ENCODE peak calls at places on chromosomes 16 and 17, in four cellular contexts. C is K562, I is HepG2, W is GM12878. B is an unnamed sample.

GRCh38 chr16:3561626-3562025 is 15.6 kb downstream of the NLRC3 start:
- DNase-seq in W (no peak), C (no peak), I (no peak), B (no peak)

GRCh38 chr17:1197781-1198490 is 18.2 kb upstream of the ABR start:
- DNase-seq in C (no peak), I (no peak), W (peak; percentile 97), B (no peak)

GRCh38 chr16:69535123-69536050 is 30.4 kb upstream of the NFAT5 start:
- DNase-seq in C (no peak), I (no peak), W (no peak), B (no peak)

GRCh38 chr17:1647802-1648581 is 1.7 kb downstream of the RILP start:
- DNase-seq in I (no peak), W (no peak), C (no peak), B (peak; percentile 43)

GRCh38 chr16:62213763-62214162 is 177.5 kb upstream of the CDH8 start:
- DNase-seq in I (peak; percentile 29), W (no peak), C (no peak), B (peak; percentile 7)

GRCh38 chr16:6081320-6081976 is 983.9 kb upstream of the EEF2KMT start:
- DNase-seq in W (no peak), I (peak; percentile 20), C (peak; percentile 60), B (peak; percentile 46)

GRCh38 chr17:31587462-31587861 is 196.0 kb downstream of the RAB11FIP4 start:
- DNase-seq in I (no peak), C (no peak), W (no peak), B (no peak)

GRCh38 chr17:19304209-19304608 is 58.3 kb downstream of the B9D1 start:
- DNase-seq in I (peak; percentile 37), C (peak; percentile 54), W (no peak), B (no peak)

GRCh38 chr16:69741951-69742904 is 12.5 kb downstream of the NOB1 start:
- DNase-seq in I (no peak), W (no peak), C (no peak), B (no peak)

GRCh38 chr16:49442805-49443204 is 69.2 kb downstream of the C16orf78 start:
- DNase-seq in W (no peak), I (no peak), C (no peak), B (no peak)

GRCh38 chr16:10213748-10214147 is 31.5 kb upstream of the GRIN2A start:
- DNase-seq in C (no peak), I (no peak), W (no peak), B (no peak)

GRCh38 chr16:10205688-10206087 is 23.5 kb upstream of the GRIN2A start:
- DNase-seq in C (no peak), I (no peak), W (peak; percentile 16), B (no peak)

GRCh38 chr16:10206865-10207264 is 24.6 kb upstream of the GRIN2A start:
- DNase-seq in W (no peak), C (no peak), I (no peak), B (no peak)

GRCh38 chr16:10206215-10206614 is 24.0 kb upstream of the GRIN2A start:
- DNase-seq in W (peak; percentile 27), I (no peak), C (no peak), B (no peak)

DNA sequence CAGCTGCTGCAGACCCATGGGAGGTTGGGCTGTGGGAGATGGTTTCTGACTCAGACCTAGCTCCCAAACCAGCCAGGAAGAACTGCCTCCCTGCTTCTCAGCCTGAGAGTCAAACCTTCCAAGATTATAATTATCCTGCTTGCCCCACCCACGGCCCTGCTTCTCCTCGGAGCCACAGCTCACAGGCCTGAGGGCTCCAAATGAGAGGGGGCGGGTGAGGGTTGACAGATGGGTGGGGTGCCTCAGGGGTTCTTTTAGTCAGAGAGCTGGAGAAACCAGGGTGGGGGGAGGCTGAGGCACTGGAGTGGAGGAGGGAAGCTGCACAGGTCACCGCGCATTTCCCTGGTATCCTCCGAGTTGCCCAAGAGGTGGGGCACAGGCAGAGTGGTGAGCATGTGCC is 28.8 kb upstream of the GRIN2A start:
- DNase-seq in W (no peak), I (no peak), C (no peak), B (no peak)
- TF ChIP-seq SP1 in W (no peak), I (no peak), C (no peak), B (no peak)

GRCh38 chr17:80979547-80980378 is 11.9 kb upstream of the CHMP6 start:
- DNase-seq in W (no peak), I (no peak), C (no peak), B (no peak)

GRCh38 chr17:80978499-80979497 is 12.8 kb upstream of the CHMP6 start:
- DNase-seq in C (no peak), I (no peak), W (no peak), B (no peak)

GRCh38 chr17:80981929-80982425 is 9.7 kb upstream of the CHMP6 start:
- DNase-seq in I (no peak), C (no peak), W (no peak), B (no peak)

GRCh38 chr17:80981062-80981902 is 10.4 kb upstream of the CHMP6 start:
- DNase-seq in I (no peak), W (no peak), C (peak; percentile 80), B (peak; percentile 88)

DNA sequence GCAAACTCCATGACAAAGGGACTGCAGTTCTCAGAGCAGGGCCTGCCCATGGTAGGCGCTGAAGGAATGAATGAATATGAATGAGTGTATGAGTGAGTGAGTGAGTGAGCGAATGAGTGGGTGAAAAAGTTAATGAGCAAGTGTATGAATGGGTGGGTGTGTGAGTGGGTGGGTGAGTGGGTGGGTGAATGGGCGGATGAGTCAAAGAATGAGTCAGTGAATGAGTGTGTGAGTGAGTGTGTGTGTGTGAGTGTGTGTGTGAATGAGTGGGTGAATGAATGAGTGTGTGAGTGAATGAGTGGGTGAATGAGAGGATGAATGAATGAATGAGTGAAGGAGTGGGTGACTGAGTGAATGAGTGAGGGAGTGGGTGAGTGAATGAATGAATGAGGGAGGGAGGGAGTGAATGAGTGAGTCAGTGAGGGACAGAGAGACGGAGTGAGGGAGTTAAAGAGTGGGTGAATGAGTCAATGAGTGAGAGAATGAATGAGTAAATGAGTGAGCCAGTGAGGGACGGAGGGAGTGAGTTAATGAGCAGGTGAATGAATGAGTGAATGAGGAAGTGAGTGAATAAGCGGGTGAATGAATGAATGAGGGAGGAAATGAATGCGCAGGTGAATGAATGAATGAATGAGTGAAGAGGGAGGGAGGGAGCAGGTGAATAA is 11.1 kb upstream of the CHMP6 start:
- DNase-seq in I (no peak), W (no peak), C (no peak), B (no peak)
- TF ChIP-seq FOXK2 in I (peak; percentile 43), W (no peak), C (no peak), B (no peak)

GRCh38 chr17:71900830-71901229 is 220.0 kb upstream of the SOX9 start:
- DNase-seq in C (no peak), W (no peak), I (no peak), B (no peak)

GRCh38 chr17:71902931-71903506 is 217.8 kb upstream of the SOX9 start:
- DNase-seq in C (no peak), W (no peak), I (no peak), B (no peak)

GRCh38 chr17:71909155-71909554 is 211.7 kb upstream of the SOX9 start:
- DNase-seq in I (no peak), C (no peak), W (no peak), B (no peak)

GRCh38 chr17:71910002-71910401 is 210.8 kb upstream of the SOX9 start:
- DNase-seq in C (no peak), W (no peak), I (no peak), B (no peak)

DNA sequence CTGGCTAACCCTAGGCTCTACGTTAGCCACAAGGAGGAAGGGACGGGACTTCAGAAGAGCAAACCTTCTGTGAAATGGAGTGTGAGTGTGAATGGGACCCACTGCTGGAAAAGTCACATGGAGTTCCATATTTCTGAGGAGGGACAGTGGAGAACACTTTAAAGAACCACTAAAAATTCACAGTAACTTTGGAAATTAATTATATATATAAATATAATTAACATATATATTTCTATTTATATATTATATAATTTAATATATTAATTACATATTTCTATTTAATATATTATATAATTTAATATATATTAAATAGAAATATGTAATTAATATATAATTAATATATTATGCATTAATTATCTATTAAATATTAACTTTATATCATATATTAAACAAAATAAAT is 215.2 kb upstream of the SOX9 start:
- DNase-seq in C (no peak), I (no peak), W (no peak), B (peak; percentile 8)
- TF ChIP-seq SP1 in C (no peak), I (no peak), W (no peak), B (no peak)

DNA sequence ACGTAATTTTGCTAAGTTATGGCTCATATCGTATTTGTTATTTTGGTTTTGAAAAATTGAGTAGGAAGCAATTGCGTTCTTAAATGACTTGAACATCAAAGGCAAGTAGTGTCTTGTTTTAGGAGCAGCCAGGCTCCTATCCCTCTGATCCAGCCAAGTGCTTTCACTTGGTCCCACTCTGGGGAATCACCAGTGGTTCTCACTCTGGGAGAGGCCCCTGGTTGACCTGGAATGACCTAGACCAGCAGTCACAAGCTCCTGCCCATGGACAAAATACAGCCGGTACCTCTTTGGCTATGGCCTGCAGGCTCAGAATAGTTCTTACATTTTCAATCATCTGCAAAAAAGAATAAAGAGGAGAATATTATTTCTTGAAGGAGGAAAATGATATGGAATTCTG is 137.9 kb downstream of the WWOX start:
- DNase-seq in I (no peak), W (no peak), C (no peak), B (no peak)
- TF ChIP-seq FOXK2 in I (no peak), W (no peak), C (no peak), B (no peak)

DNA sequence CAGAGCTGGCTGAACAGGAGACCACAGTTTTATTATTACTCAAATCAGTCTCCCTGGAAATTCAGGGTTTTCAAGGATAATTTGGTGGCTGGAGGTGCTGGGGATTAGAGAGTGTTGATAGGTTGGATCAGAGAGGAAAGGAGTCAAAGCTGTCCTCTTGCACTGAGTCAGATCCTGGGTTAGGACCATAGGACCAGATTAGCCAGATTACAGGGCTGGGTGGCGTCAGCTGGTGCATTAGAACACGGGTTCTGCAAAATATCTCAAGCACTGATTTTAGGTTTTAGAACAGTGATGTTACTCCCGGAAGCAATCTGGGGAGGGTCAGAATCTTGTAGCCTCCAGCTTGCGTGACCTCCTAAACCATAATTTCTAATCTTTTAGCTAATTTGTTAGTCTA is 1.8 kb upstream of the NSMCE1 start:
- DNase-seq in C (no peak), I (no peak), W (no peak), B (no peak)
- TF ChIP-seq SP1 in C (no peak), I (no peak), W (no peak), B (no peak)

DNA sequence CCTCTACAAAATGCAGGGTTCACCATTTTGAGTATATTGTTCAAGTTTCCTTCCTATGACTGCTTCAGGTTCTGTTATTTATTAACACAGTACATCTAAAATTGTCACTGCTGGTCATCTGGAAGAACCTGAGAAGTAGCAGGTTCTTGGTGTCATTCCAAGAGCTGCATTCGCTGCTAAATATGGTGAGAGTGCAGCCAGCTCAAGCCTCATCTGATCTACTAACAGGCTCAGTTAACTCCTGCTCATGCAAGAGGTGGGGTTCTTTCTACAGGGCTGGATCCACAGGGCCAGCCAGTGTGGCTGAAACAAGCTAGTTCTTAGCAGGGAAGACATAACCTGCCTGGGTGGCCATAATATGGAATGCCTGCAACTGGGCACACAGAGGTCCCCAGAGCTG is 1946.1 kb downstream of the TP53TG3F start:
- DNase-seq in W (no peak), C (no peak), I (no peak), B (no peak)
- TF ChIP-seq FOXK2 in W (no peak), C (no peak), I (no peak), B (no peak)

GRCh38 chr16:566475-567361 is at the start of gene NHLRC4:
- DNase-seq in C (peak; percentile 90), W (no peak), I (peak; percentile 50), B (peak; percentile 66)
- TF ChIP-seq SP1 in C (no peak), W (no peak), I (no peak), B (no peak)

B was measured in HEK293T.